ENCODE peak calls at places on chromosomes 4 and X, in eight cellular contexts. E is right atrium auricular region, W is endodermal cell, P is psoas muscle, R is uterus, Q is tibial artery, U is colonic mucosa, V is mesendoderm. I is an unnamed sample.
A peak's percentile ranks its signal among the peaks of the same experiment; 100 is the strongest.

GRCh38 chr4:152696764-152697250 is 17.0 kb upstream of the TMEM154 start:
- DNase-seq in R (no peak), P (no peak), Q (no peak), E (no peak), W (no peak), U (no peak), V (no peak), I (no peak)

GRCh38 chr4:48333587-48333986 is 7.7 kb upstream of the SLAIN2 start:
- DNase-seq in Q (no peak), V (no peak), U (no peak), W (no peak), E (no peak), P (no peak), R (no peak), I (no peak)

GRCh38 chrX:100098660-100099375 is 311.3 kb downstream of the PCDH19 start:
- DNase-seq in W (no peak), R (no peak), E (no peak), Q (no peak), P (no peak), U (no peak), V (peak; percentile 60), I (no peak)

GRCh38 chrX:148371251-148371650 is 129.2 kb upstream of the AFF2 start:
- DNase-seq in U (no peak), Q (no peak), W (no peak), R (no peak), E (no peak), P (no peak), V (no peak), I (no peak)

GRCh38 chr4:41645716-41646115 is 102.8 kb downstream of the PHOX2B start:
- DNase-seq in W (no peak), E (no peak), U (no peak), V (no peak), R (no peak), Q (no peak), P (no peak), I (no peak)

GRCh38 chr4:98653890-98654867 is 4.2 kb downstream of the TSPAN5 start:
- DNase-seq in U (no peak), P (no peak), R (peak; percentile 40), W (no peak), Q (no peak), E (no peak), V (no peak), I (no peak)

GRCh38 chr4:26860922-26861433 is 337 bp downstream of the STIM2 start:
- DNase-seq in P (peak; percentile 67), R (peak; percentile 45), U (peak; percentile 29), E (no peak), W (peak; percentile 81), Q (peak; percentile 75), V (peak; percentile 65), I (peak; percentile 68)

GRCh38 chrX:73977542-73978169 is 326.3 kb upstream of the ZCCHC13 start:
- DNase-seq in Q (no peak), U (no peak), V (peak; percentile 19), W (peak; percentile 51), R (no peak), P (no peak), E (no peak), I (no peak)

GRCh38 chr4:25022741-25023140 is 8.0 kb downstream of the LGI2 start:
- DNase-seq in E (no peak), R (no peak), Q (no peak), V (no peak), W (no peak), U (no peak), P (no peak), I (no peak)

GRCh38 chr4:7767966-7768365 is 171.7 kb downstream of the AFAP1 start:
- DNase-seq in Q (peak; percentile 51), E (no peak), V (no peak), R (no peak), P (no peak), U (no peak), W (no peak), I (peak; percentile 45)

GRCh38 chr4:124483043-124483906 is 229.3 kb downstream of the ANKRD50 start:
- DNase-seq in E (no peak), V (peak; percentile 94), U (no peak), W (peak; percentile 85), R (no peak), Q (no peak), P (no peak), I (peak; percentile 13)

GRCh38 chr4:80420638-80421037 is 85.1 kb downstream of the CFAP299 start:
- DNase-seq in V (no peak), P (no peak), E (no peak), Q (no peak), R (no peak), W (no peak), U (no peak), I (no peak)

GRCh38 chr4:141099326-141099725 is 33.9 kb downstream of the RNF150 start:
- DNase-seq in W (no peak), R (no peak), P (no peak), Q (no peak), U (no peak), E (no peak), V (no peak), I (no peak)

GRCh38 chrX:132092439-132093065 is 35.3 kb downstream of the FRMD7 start:
- DNase-seq in P (peak; percentile 21), V (peak; percentile 79), Q (peak; percentile 78), W (peak; percentile 87), R (peak; percentile 80), U (peak; percentile 52), E (peak; percentile 71), I (peak; percentile 76)

GRCh38 chr4:39455486-39455885 is 3.2 kb downstream of the RPL9 start:
- DNase-seq in Q (no peak), W (no peak), V (no peak), P (no peak), E (no peak), U (no peak), R (no peak), I (no peak)

GRCh38 chr4:82638479-82638878 is 76.7 kb upstream of the TMEM150C start:
- DNase-seq in W (no peak), Q (no peak), U (no peak), R (no peak), P (no peak), E (no peak), V (peak; percentile 12), I (no peak)

GRCh38 chrX:85084770-85085393 is 81.2 kb downstream of the APOOL start:
- DNase-seq in E (no peak), W (peak; percentile 54), Q (no peak), V (peak; percentile 13), U (peak; percentile 23), P (no peak), R (no peak), I (peak; percentile 46)

GRCh38 chr4:3641501-3641900 is 109.3 kb upstream of the LRPAP1 start:
- DNase-seq in V (no peak), U (no peak), W (no peak), P (no peak), Q (no peak), R (peak; percentile 15), E (no peak), I (no peak)

GRCh38 chr4:173522160-173522873 is 7.7 kb downstream of the HAND2 start:
- DNase-seq in R (peak; percentile 92), P (peak; percentile 81), Q (peak; percentile 95), U (peak; percentile 60), V (peak; percentile 80), W (peak; percentile 85), E (peak; percentile 94), I (peak; percentile 89)

GRCh38 chrX:110317079-110317819 is 636 bp downstream of the AMMECR1 start:
- DNase-seq in P (peak; percentile 14), Q (peak; percentile 51), U (peak; percentile 35), E (no peak), W (peak; percentile 69), R (peak; percentile 15), V (peak; percentile 16), I (peak; percentile 71)

GRCh38 chr4:26418850-26419249 is 71.4 kb downstream of the CCKAR start:
- DNase-seq in Q (no peak), R (no peak), U (no peak), W (no peak), V (no peak), E (no peak), P (no peak), I (no peak)

GRCh38 chr4:148021706-148022105 is 289.8 kb downstream of the ARHGAP10 start:
- DNase-seq in V (no peak), W (no peak), P (no peak), E (no peak), R (no peak), Q (no peak), U (no peak), I (no peak)

GRCh38 chr4:88600129-88600849 is 8.0 kb downstream of the HERC3 start:
- DNase-seq in E (no peak), Q (no peak), W (no peak), V (no peak), R (no peak), U (no peak), P (no peak), I (no peak)

GRCh38 chr4:88366460-88366859 is 12.2 kb upstream of the HERC6 start:
- DNase-seq in E (no peak), Q (no peak), U (no peak), P (no peak), V (no peak), R (no peak), W (no peak), I (no peak)

GRCh38 chr4:148053298-148054003 is 321.6 kb downstream of the ARHGAP10 start:
- DNase-seq in P (no peak), W (no peak), R (no peak), V (no peak), Q (no peak), U (no peak), E (no peak), I (no peak)

GRCh38 chrX:105870465-105870864 is 48.1 kb downstream of the NRK start:
- DNase-seq in U (no peak), E (no peak), V (no peak), Q (no peak), W (no peak), P (no peak), R (no peak), I (no peak)
- H3K27me3 ChIP-seq in U (no peaks in the 10 kb centered on the region), E (peaks cover 3% of the 10 kb centered on the region), V (no peaks in the 10 kb centered on the region), Q (no peaks in the 10 kb centered on the region), W (no peaks in the 10 kb centered on the region), P (no peaks in the 10 kb centered on the region), R (no peaks in the 10 kb centered on the region), I (no peaks in the 10 kb centered on the region)

DNA sequence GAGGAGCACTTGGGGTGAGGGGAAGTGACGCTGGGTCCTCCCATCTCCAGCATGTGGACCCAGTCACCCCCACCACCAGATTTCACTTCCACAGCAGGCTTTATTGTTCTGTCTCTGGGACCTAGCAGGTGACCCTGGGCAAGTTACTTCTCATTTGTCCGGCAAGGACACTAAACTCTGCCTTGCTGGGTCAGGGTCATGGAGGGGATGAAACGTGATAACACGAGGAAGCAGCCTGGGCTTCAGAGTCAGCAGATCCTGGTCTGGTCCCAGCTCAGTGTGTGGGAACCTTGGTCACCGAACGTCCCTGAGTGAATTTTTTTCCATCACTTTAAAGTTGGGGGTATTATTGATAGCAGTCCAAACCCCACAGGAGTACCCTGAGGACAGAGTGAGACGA is 3.9 kb downstream of the UBA1 start:
- DNase-seq in E (no peak), Q (no peak), U (no peak), P (no peak), W (no peak), R (no peak), V (no peak), I (no peak)
- H3K4me3 ChIP-seq in E (no peak overlapping the region), Q (peak overlapping the region; percentile 7), U (no peak overlapping the region), P (peak overlapping the region; percentile 83), W (peak overlapping the region; percentile 96), R (no peak overlapping the region), V (no peak overlapping the region), I (no peak overlapping the region)

GRCh38 chrX:155061770-155062169 is 9.2 kb downstream of the CMC4 start:
- DNase-seq in U (no peak), E (no peak), W (no peak), P (no peak), R (no peak), Q (no peak), V (no peak), I (no peak)
- H3K27me3 ChIP-seq in U (no peaks in the 10 kb centered on the region), E (no peaks in the 10 kb centered on the region), W (no peaks in the 10 kb centered on the region), P (no peaks in the 10 kb centered on the region), R (no peaks in the 10 kb centered on the region), Q (no peaks in the 10 kb centered on the region), V (no peaks in the 10 kb centered on the region), I (no peaks in the 10 kb centered on the region)

GRCh38 chr4:186765138-186765537 is 41.5 kb upstream of the FAT1 start:
- DNase-seq in R (no peak), V (no peak), Q (peak; percentile 69), E (no peak), W (peak; percentile 66), U (peak; percentile 82), P (peak; percentile 24), I (peak; percentile 30)
- H3K4me3 ChIP-seq in R (no peak overlapping the region), V (no peak overlapping the region), Q (no peak overlapping the region), E (no peak overlapping the region), W (no peak overlapping the region), U (no peak overlapping the region), P (no peak overlapping the region), I (no peak overlapping the region)